ENCODE peak calls at places on chromosome 19, in seven cellular contexts. V, T, O, L, M, A and B are unnamed samples.
A peak's percentile ranks its signal among the peaks of the same experiment; 100 is the strongest.

GRCh38 chr19:11577451-11578341 is at the start of gene ACP5:
- DNase-seq in V (no peak), T (no peak), O (no peak), L (peak; percentile 35), M (no peak), A (no peak), B (peak; percentile 47)

GRCh38 chr19:49057636-49058234 is at the start of gene CGB7:
- DNase-seq in V (no peak), T (peak; percentile 60), O (no peak), L (peak; percentile 87), M (peak; percentile 17), A (no peak), B (no peak)

GRCh38 chr19:48510421-48511268 is 990 bp downstream of the LMTK3 start:
- DNase-seq in V (peak; percentile 61), T (peak; percentile 67), O (no peak), L (peak; percentile 80), M (no peak), A (no peak), B (no peak)

GRCh38 chr19:33052352-33052972 is 12.2 kb downstream of the RHPN2 start:
- DNase-seq in V (no peak), T (no peak), O (no peak), L (no peak), M (peak; percentile 60), A (no peak), B (no peak)

GRCh38 chr19:8340341-8341096 is 2.5 kb downstream of the KANK3 start:
- DNase-seq in V (no peak), T (no peak), O (no peak), L (peak; percentile 65), M (no peak), A (no peak), B (no peak)

GRCh38 chr19:10552596-10553053 is 8.9 kb downstream of the ATG4D start:
- DNase-seq in V (no peak), T (peak; percentile 88), O (no peak), L (peak; percentile 75), M (no peak), A (no peak), B (peak; percentile 44)

GRCh38 chr19:13823256-13823655 is 28.0 kb downstream of the ZSWIM4 start:
- DNase-seq in V (no peak), T (no peak), O (no peak), L (no peak), M (no peak), A (no peak), B (no peak)

GRCh38 chr19:2221250-2221831 is 14.8 kb downstream of the PLEKHJ1 start:
- DNase-seq in V (no peak), T (no peak), O (no peak), L (peak; percentile 75), M (no peak), A (no peak), B (no peak)

GRCh38 chr19:7705387-7706187 is 3.7 kb upstream of the FCER2 start:
- DNase-seq in V (peak; percentile 69), T (no peak), O (peak; percentile 57), L (no peak), M (no peak), A (peak; percentile 91), B (no peak)

GRCh38 chr19:49216076-49216475 is 58.5 kb downstream of the TRPM4 start:
- DNase-seq in V (no peak), T (peak; percentile 5), O (no peak), L (no peak), M (no peak), A (no peak), B (no peak)

GRCh38 chr19:51166846-51167490 is 24.9 kb downstream of the SIGLEC7 start:
- DNase-seq in V (no peak), T (no peak), O (no peak), L (no peak), M (no peak), A (no peak), B (no peak)

GRCh38 chr19:50252111-50252886 is 48.9 kb downstream of the MYH14 start:
- DNase-seq in V (no peak), T (peak; percentile 48), O (no peak), L (peak; percentile 65), M (no peak), A (no peak), B (no peak)

GRCh38 chr19:14686411-14686810 is 3.4 kb upstream of the ZNF333 start:
- DNase-seq in V (no peak), T (no peak), O (no peak), L (no peak), M (peak; percentile 8), A (no peak), B (no peak)

GRCh38 chr19:23771761-23772667 is 13.3 kb upstream of the ZNF681 start:
- DNase-seq in V (no peak), T (no peak), O (no peak), L (no peak), M (no peak), A (no peak), B (no peak)

GRCh38 chr19:31627824-31628223 is 278.6 kb upstream of the TSHZ3 start:
- DNase-seq in V (no peak), T (no peak), O (no peak), L (no peak), M (no peak), A (no peak), B (no peak)

GRCh38 chr19:2494084-2494446 is 18.1 kb downstream of the GADD45B start:
- DNase-seq in V (peak; percentile 13), T (no peak), O (no peak), L (peak; percentile 75), M (no peak), A (no peak), B (no peak)

GRCh38 chr19:44722131-44723121 is 23.5 kb downstream of the CEACAM16 start:
- DNase-seq in V (no peak), T (no peak), O (no peak), L (no peak), M (no peak), A (peak; percentile 48), B (no peak)

GRCh38 chr19:46639356-46640061 is 3.5 kb upstream of the GNG8 start:
- DNase-seq in V (no peak), T (peak; percentile 57), O (no peak), L (peak; percentile 94), M (no peak), A (no peak), B (no peak)
- TF ChIP-seq TAF1 in V (no peak), T (no peak), O (no peak), L (peak; percentile 65), M (no peak), A (no peak), B (no peak)

GRCh38 chr19:20470345-20471119 is 95.0 kb downstream of the ZNF737 start:
- DNase-seq in V (no peak), T (no peak), O (no peak), L (no peak), M (no peak), A (no peak), B (no peak)
- TF ChIP-seq POLR2AphosphoS5 in V (no peak), T (no peak), O (no peak), L (no peak), M (no peak), A (no peak), B (no peak)

GRCh38 chr19:12784394-12784870 is 6.9 kb upstream of the JUNB start:
- DNase-seq in V (no peak), T (peak; percentile 83), O (no peak), L (no peak), M (no peak), A (no peak), B (no peak)
- TF ChIP-seq TAF1 in V (no peak), T (no peak), O (no peak), L (no peak), M (no peak), A (no peak), B (no peak)

GRCh38 chr19:30228113-30228725 is 144.0 kb upstream of the ZNF536 start:
- DNase-seq in V (no peak), T (no peak), O (no peak), L (peak; percentile 80), M (no peak), A (no peak), B (peak; percentile 59)

GRCh38 chr19:30227071-30227621 is 145.0 kb upstream of the ZNF536 start:
- DNase-seq in V (no peak), T (no peak), O (no peak), L (no peak), M (no peak), A (no peak), B (peak; percentile 56)

GRCh38 chr19:30229524-30230174 is 142.5 kb upstream of the ZNF536 start:
- DNase-seq in V (no peak), T (no peak), O (no peak), L (peak; percentile 78), M (no peak), A (no peak), B (peak; percentile 48)

GRCh38 chr19:30227661-30228112 is 144.5 kb upstream of the ZNF536 start:
- DNase-seq in V (peak; percentile 69), T (peak; percentile 71), O (peak; percentile 77), L (peak; percentile 87), M (peak; percentile 17), A (no peak), B (peak; percentile 87)

GRCh38 chr19:30228726-30229523 is 143.3 kb upstream of the ZNF536 start:
- DNase-seq in V (no peak), T (no peak), O (no peak), L (peak; percentile 76), M (no peak), A (no peak), B (peak; percentile 58)
- TF ChIP-seq POLR2AphosphoS5 in V (no peak), T (no peak), O (no peak), L (no peak), M (no peak), A (no peak), B (no peak)

GRCh38 chr19:17843428-17843827 is 4.4 kb downstream of the JAK3 start:
- DNase-seq in V (no peak), T (no peak), O (no peak), L (no peak), M (no peak), A (no peak), B (no peak)

GRCh38 chr19:17848598-17849292 is 963 bp upstream of the JAK3 start:
- DNase-seq in V (no peak), T (no peak), O (no peak), L (peak; percentile 9), M (no peak), A (no peak), B (no peak)

GRCh38 chr19:17846146-17846545 is 1.6 kb downstream of the JAK3 start:
- DNase-seq in V (no peak), T (no peak), O (no peak), L (no peak), M (no peak), A (peak; percentile 19), B (no peak)

GRCh38 chr19:17843908-17844490 is 3.8 kb downstream of the JAK3 start:
- DNase-seq in V (no peak), T (no peak), O (no peak), L (no peak), M (no peak), A (no peak), B (no peak)

DNA sequence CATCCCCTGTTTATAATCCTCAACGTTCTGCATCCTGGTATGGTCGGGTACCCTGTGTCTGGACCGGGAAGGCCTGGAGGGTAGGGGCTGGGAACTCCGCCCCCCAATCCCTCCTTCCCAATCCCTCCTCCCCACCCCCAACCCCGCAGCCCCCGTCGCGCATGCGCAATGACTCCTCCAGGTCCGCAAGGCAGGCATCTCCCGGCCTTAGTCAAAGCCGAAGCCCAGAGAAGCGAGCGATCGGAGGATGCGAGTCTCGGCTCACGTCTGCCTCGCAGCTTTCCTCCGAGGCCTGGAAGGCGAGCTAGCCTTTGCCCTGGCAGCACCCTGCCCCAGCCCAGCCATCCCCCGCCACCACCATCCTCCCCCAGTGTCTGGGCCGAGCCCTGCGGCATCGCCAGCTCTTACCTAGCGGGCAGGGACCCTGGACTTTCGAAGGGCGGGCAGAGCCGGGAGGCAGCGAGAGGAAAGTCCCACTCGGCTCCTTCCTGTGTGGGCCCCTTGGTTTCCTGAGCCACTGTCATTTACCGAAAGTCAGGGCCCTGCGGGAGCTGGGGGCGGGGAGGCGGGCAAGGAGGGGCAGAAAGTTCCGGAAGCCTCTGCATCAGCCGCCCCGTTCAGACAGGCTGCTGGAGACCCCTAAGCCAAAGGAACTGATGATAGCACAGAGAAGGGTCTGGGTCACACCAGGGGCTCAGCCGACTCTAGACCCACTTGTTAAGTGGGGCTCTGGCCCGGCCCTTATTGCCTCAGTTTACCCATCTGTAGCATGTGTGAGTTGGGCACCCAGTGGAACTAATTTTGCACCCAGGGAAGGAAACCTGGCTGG is at the start of gene JAK3:
- DNase-seq in V (peak; percentile 87), T (peak; percentile 79), O (peak; percentile 85), L (peak; percentile 93), M (peak; percentile 59), A (peak; percentile 77), B (peak; percentile 90)
- TF ChIP-seq TAF1 in V (peak; percentile 82), T (no peak), O (peak; percentile 59), L (no peak), M (no peak), A (peak; percentile 72), B (peak; percentile 52)